ENCODE peak calls at places on chromosomes 4 and X, in eight cellular contexts. One of them, this sample, is unnamed.

GRCh38 chr4:77636902-77637301 is 31.3 kb downstream of the CXCL13 start:
- DNase-seq in neural progenitor cell: no peak
- DNase-seq in SK-N-SH: no peak
- DNase-seq in PC-3: peak; percentile 95
- DNase-seq in OCI-LY7: peak; percentile 34
- DNase-seq in HCT116: peak; percentile 7
- DNase-seq in GM23248: peak; percentile 78
- DNase-seq in hepatocyte: peak; percentile 49
- DNase-seq in this sample: no peak

GRCh38 chr4:25892796-25893195 is 21.2 kb upstream of the SMIM20 start:
- DNase-seq in SK-N-SH: no peak
- DNase-seq in hepatocyte: no peak
- DNase-seq in OCI-LY7: no peak
- DNase-seq in HCT116: no peak
- DNase-seq in PC-3: no peak
- DNase-seq in neural progenitor cell: no peak
- DNase-seq in GM23248: no peak
- DNase-seq in this sample: no peak

GRCh38 chr4:138602664-138603063 is 360.5 kb upstream of the SLC7A11 start:
- DNase-seq in PC-3: no peak
- DNase-seq in SK-N-SH: no peak
- DNase-seq in hepatocyte: no peak
- DNase-seq in HCT116: no peak
- DNase-seq in neural progenitor cell: no peak
- DNase-seq in OCI-LY7: no peak
- DNase-seq in GM23248: no peak
- DNase-seq in this sample: no peak

GRCh38 chr4:3062466-3062865 is 11.9 kb downstream of the HTT-AS start:
- DNase-seq in OCI-LY7: no peak
- DNase-seq in SK-N-SH: no peak
- DNase-seq in GM23248: no peak
- DNase-seq in HCT116: no peak
- DNase-seq in hepatocyte: no peak
- DNase-seq in PC-3: no peak
- DNase-seq in neural progenitor cell: no peak
- DNase-seq in this sample: no peak

GRCh38 chr4:14581741-14582140 is 420.5 kb upstream of the CPEB2 start:
- DNase-seq in OCI-LY7: no peak
- DNase-seq in SK-N-SH: no peak
- DNase-seq in HCT116: no peak
- DNase-seq in GM23248: no peak
- DNase-seq in PC-3: no peak
- DNase-seq in hepatocyte: no peak
- DNase-seq in neural progenitor cell: peak; percentile 76
- DNase-seq in this sample: no peak

GRCh38 chr4:27318740-27319139 is 458.1 kb downstream of the STIM2 start:
- DNase-seq in neural progenitor cell: peak; percentile 72
- DNase-seq in SK-N-SH: peak; percentile 11
- DNase-seq in HCT116: peak; percentile 35
- DNase-seq in GM23248: peak; percentile 52
- DNase-seq in hepatocyte: peak; percentile 57
- DNase-seq in OCI-LY7: peak; percentile 43
- DNase-seq in PC-3: peak; percentile 54
- DNase-seq in this sample: peak; percentile 64

GRCh38 chr4:16597829-16598228 is 300.6 kb downstream of the LDB2 start:
- DNase-seq in SK-N-SH: no peak
- DNase-seq in neural progenitor cell: peak; percentile 13
- DNase-seq in OCI-LY7: no peak
- DNase-seq in PC-3: peak; percentile 31
- DNase-seq in hepatocyte: peak; percentile 9
- DNase-seq in GM23248: peak; percentile 68
- DNase-seq in HCT116: no peak
- DNase-seq in this sample: peak; percentile 48

GRCh38 chrX:63713510-63713909 is 71.5 kb downstream of the ARHGEF9 start:
- DNase-seq in HCT116: no peak
- DNase-seq in PC-3: no peak
- DNase-seq in OCI-LY7: no peak
- DNase-seq in GM23248: peak; percentile 15
- DNase-seq in SK-N-SH: no peak
- DNase-seq in hepatocyte: no peak
- DNase-seq in neural progenitor cell: peak; percentile 25
- DNase-seq in this sample: peak; percentile 2

GRCh38 chr4:105637409-105638258 is 70.9 kb downstream of the INTS12 start:
- DNase-seq in hepatocyte: peak; percentile 58
- DNase-seq in GM23248: peak; percentile 10
- DNase-seq in OCI-LY7: peak; percentile 79
- DNase-seq in HCT116: no peak
- DNase-seq in PC-3: no peak
- DNase-seq in SK-N-SH: peak; percentile 4
- DNase-seq in neural progenitor cell: peak; percentile 34
- DNase-seq in this sample: no peak

GRCh38 chrX:38175140-38175539 is 45.5 kb downstream of the SRPX start:
- DNase-seq in OCI-LY7: peak; percentile 37
- DNase-seq in neural progenitor cell: peak; percentile 69
- DNase-seq in HCT116: peak; percentile 24
- DNase-seq in SK-N-SH: peak; percentile 38
- DNase-seq in PC-3: peak; percentile 66
- DNase-seq in GM23248: peak; percentile 21
- DNase-seq in hepatocyte: peak; percentile 53
- DNase-seq in this sample: peak; percentile 64

GRCh38 chr4:48193096-48193836 is 59.2 kb upstream of the TXK start:
- DNase-seq in OCI-LY7: no peak
- DNase-seq in PC-3: no peak
- DNase-seq in GM23248: no peak
- DNase-seq in neural progenitor cell: no peak
- DNase-seq in hepatocyte: no peak
- DNase-seq in HCT116: no peak
- DNase-seq in SK-N-SH: no peak
- DNase-seq in this sample: no peak
- H3K4me3 ChIP-seq in OCI-LY7: no peak overlapping the region
- H3K4me3 ChIP-seq in PC-3: no peak overlapping the region
- H3K4me3 ChIP-seq in GM23248: no peak overlapping the region
- H3K4me3 ChIP-seq in neural progenitor cell: no peak overlapping the region
- H3K4me3 ChIP-seq in hepatocyte: no peak overlapping the region
- H3K4me3 ChIP-seq in HCT116: no peak overlapping the region
- H3K4me3 ChIP-seq in SK-N-SH: no peak overlapping the region
- H3K4me3 ChIP-seq in this sample: no peak overlapping the region

GRCh38 chr4:173538903-173539445 is 8.9 kb upstream of the HAND2 start:
- DNase-seq in OCI-LY7: no peak
- DNase-seq in SK-N-SH: no peak
- DNase-seq in hepatocyte: no peak
- DNase-seq in PC-3: no peak
- DNase-seq in GM23248: peak; percentile 50
- DNase-seq in neural progenitor cell: no peak
- DNase-seq in HCT116: no peak
- DNase-seq in this sample: peak; percentile 16
- TF ChIP-seq EZH2phosphoT487 in OCI-LY7: no peak
- TF ChIP-seq EZH2phosphoT487 in SK-N-SH: no peak
- TF ChIP-seq EZH2phosphoT487 in hepatocyte: no peak
- TF ChIP-seq EZH2phosphoT487 in PC-3: no peak
- TF ChIP-seq EZH2phosphoT487 in GM23248: no peak
- TF ChIP-seq EZH2phosphoT487 in neural progenitor cell: no peak
- TF ChIP-seq EZH2phosphoT487 in HCT116: no peak
- TF ChIP-seq EZH2phosphoT487 in this sample: no peak

DNA sequence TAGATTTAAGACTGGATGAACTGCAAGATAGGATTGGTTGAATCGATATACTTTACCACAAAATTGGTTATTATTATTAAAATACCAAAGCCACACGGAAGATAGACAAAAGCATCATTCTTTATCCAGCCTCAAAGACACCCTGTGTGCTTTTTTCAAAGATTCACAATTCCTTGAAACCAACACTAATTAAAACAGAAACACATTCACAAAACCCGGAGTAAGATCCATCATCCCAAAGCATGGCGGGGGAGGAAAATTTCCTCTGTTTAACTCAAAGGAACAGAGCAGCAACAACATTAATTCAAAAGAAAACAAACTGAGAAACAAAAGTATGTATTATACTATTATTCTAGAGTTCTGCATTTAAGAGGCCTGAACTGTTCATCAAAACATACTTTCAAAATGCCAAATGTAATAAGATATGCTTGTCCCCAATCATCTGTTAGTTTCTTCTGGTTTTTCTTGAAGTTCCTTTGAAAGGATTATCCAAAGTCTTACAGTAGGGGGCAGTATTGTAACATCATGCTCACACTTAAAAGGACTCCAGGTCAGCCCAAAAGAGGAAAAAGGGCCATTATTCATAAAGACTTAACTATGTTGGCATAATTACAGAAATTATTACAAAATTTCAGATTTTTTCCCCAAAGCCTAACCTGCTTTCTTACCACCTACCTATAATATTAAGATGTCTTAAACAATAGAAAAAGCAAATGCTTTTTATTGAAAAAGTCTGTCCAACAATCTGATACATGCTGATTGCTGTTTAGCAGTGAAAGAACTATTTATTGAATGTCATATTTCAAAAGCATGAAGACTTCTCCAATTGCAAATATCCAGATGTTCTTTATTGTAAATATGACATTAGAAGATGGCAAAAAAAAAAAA is 168.7 kb downstream of the SCFD2 start:
- DNase-seq in neural progenitor cell: peak; percentile 75
- DNase-seq in SK-N-SH: peak; percentile 24
- DNase-seq in PC-3: peak; percentile 89
- DNase-seq in HCT116: peak; percentile 70
- DNase-seq in OCI-LY7: peak; percentile 80
- DNase-seq in GM23248: peak; percentile 80
- DNase-seq in hepatocyte: peak; percentile 84
- DNase-seq in this sample: peak; percentile 85
- H3K4me3 ChIP-seq in neural progenitor cell: no peak overlapping the region
- H3K4me3 ChIP-seq in SK-N-SH: peak overlapping the region; percentile 31
- H3K4me3 ChIP-seq in PC-3: no peak overlapping the region
- H3K4me3 ChIP-seq in HCT116: no peak overlapping the region
- H3K4me3 ChIP-seq in OCI-LY7: no peak overlapping the region
- H3K4me3 ChIP-seq in GM23248: peak overlapping the region; percentile 65
- H3K4me3 ChIP-seq in hepatocyte: no peak overlapping the region
- H3K4me3 ChIP-seq in this sample: no peak overlapping the region

DNA sequence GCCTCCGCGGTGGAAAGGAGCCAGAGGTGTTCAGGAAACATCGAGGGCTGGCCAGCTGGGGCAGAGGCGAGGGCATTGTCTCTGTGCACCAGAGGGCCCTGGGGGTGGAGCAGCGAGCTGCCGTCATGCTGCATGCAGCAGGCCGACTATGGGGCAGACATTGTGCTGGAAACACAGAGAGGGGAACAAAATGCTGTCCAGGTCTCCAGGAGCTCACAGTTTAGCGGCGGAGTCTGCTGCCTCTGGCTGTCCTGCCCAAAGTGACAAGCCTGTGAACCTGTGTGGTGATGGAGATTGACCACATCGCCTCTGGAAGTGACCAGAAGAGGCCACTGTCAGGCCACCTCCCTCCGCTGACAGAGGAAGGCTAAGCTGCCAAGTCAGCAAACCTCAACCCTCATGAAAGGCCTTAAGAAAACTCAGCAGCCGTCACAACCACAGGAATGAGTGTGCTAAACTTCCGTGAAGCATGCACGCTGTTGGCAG is 20.1 kb upstream of the SASH3 start:
- DNase-seq in hepatocyte: no peak
- DNase-seq in GM23248: peak; percentile 53
- DNase-seq in PC-3: peak; percentile 55
- DNase-seq in neural progenitor cell: peak; percentile 34
- DNase-seq in OCI-LY7: no peak
- DNase-seq in SK-N-SH: no peak
- DNase-seq in HCT116: no peak
- DNase-seq in this sample: peak; percentile 2
- TF ChIP-seq EZH2phosphoT487 in hepatocyte: no peak
- TF ChIP-seq EZH2phosphoT487 in GM23248: no peak
- TF ChIP-seq EZH2phosphoT487 in PC-3: no peak
- TF ChIP-seq EZH2phosphoT487 in neural progenitor cell: no peak
- TF ChIP-seq EZH2phosphoT487 in OCI-LY7: no peak
- TF ChIP-seq EZH2phosphoT487 in SK-N-SH: no peak
- TF ChIP-seq EZH2phosphoT487 in HCT116: no peak
- TF ChIP-seq EZH2phosphoT487 in this sample: no peak

DNA sequence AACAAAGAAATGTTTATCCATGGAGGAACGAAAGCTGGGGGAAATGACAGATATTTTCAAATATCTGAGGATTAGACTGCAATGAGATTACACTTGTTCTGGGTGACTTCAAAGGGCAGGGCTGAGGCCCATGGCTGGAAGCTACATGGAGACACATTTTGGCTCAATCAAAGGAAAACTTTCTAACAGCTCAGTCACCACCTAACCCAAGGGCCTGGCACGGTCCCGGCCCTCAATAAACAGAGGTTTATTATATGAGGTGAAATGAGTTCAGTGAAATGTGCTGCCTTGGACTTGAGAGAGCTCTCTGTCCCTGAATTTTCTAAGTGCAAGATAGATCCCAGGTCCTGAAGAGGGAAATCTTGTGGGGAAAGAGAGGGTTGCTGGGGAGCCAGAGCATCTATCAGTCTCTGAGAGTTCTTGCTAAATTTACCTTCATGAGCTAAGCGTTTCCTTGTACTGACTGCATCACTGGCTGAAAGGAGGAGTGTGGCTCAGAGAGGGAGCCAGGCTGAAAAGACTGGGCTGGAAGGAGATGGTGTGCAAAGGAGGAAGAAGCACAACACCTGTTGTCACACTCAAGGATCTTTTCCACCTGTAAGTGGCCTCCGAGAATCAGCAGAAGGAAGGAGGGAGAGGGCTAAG is 2.0 kb upstream of the RIPPLY1 start:
- DNase-seq in SK-N-SH: no peak
- DNase-seq in OCI-LY7: no peak
- DNase-seq in hepatocyte: no peak
- DNase-seq in neural progenitor cell: no peak
- DNase-seq in GM23248: no peak
- DNase-seq in PC-3: no peak
- DNase-seq in HCT116: no peak
- DNase-seq in this sample: no peak
- H3K4me3 ChIP-seq in SK-N-SH: no peak overlapping the region
- H3K4me3 ChIP-seq in OCI-LY7: no peak overlapping the region
- H3K4me3 ChIP-seq in hepatocyte: no peak overlapping the region
- H3K4me3 ChIP-seq in neural progenitor cell: no peak overlapping the region
- H3K4me3 ChIP-seq in GM23248: no peak overlapping the region
- H3K4me3 ChIP-seq in PC-3: no peak overlapping the region
- H3K4me3 ChIP-seq in HCT116: no peak overlapping the region
- H3K4me3 ChIP-seq in this sample: no peak overlapping the region